ENCODE peak calls at places on chromosomes 12 and 14, in ten cellular contexts. One of them, this sample, is unnamed.

GRCh38 chr12:128612150-128612850 is 211.5 kb downstream of the SLC15A4 start:
- DNase-seq in HFFc6: no peak
- DNase-seq in activated CD4-positive, alpha-beta T cell treated with anti-CD3 and anti-CD28 coated beads for 4 hours: no peak
- DNase-seq in CD4-positive, CD25-positive, alpha-beta regulatory T cell: no peak
- DNase-seq in kidney tubule cell: no peak
- DNase-seq in stimulated activated CD8-positive, alpha-beta memory T cell treated with anti-CD3 and anti-CD28 coated beads, Interleukin-4, amount 100 ng/mL, for 1 hour: no peak
- DNase-seq in KG1: no peak
- DNase-seq in left ventricle myocardium inferior: no peak
- DNase-seq in cardiac muscle cell: no peak
- DNase-seq in pancreas: no peak
- DNase-seq in this sample: no peak

GRCh38 chr14:77105554-77105953 is 7.5 kb downstream of the CIPC start:
- DNase-seq in left ventricle myocardium inferior: no peak
- DNase-seq in KG1: no peak
- DNase-seq in HFFc6: no peak
- DNase-seq in kidney tubule cell: no peak
- DNase-seq in CD4-positive, CD25-positive, alpha-beta regulatory T cell: no peak
- DNase-seq in cardiac muscle cell: no peak
- DNase-seq in pancreas: no peak
- DNase-seq in activated CD4-positive, alpha-beta T cell treated with anti-CD3 and anti-CD28 coated beads for 4 hours: no peak
- DNase-seq in stimulated activated CD8-positive, alpha-beta memory T cell treated with anti-CD3 and anti-CD28 coated beads, Interleukin-4, amount 100 ng/mL, for 1 hour: no peak
- DNase-seq in this sample: no peak

GRCh38 chr12:50282581-50283229 is 615 bp downstream of the LIMA1 start:
- DNase-seq in stimulated activated CD8-positive, alpha-beta memory T cell treated with anti-CD3 and anti-CD28 coated beads, Interleukin-4, amount 100 ng/mL, for 1 hour: no peak
- DNase-seq in cardiac muscle cell: no peak
- DNase-seq in HFFc6: peak
- DNase-seq in activated CD4-positive, alpha-beta T cell treated with anti-CD3 and anti-CD28 coated beads for 4 hours: no peak
- DNase-seq in CD4-positive, CD25-positive, alpha-beta regulatory T cell: no peak
- DNase-seq in pancreas: no peak
- DNase-seq in kidney tubule cell: no peak
- DNase-seq in KG1: no peak
- DNase-seq in left ventricle myocardium inferior: no peak
- DNase-seq in this sample: peak

GRCh38 chr12:49022558-49023178 is 4.1 kb upstream of the PRKAG1 start:
- DNase-seq in HFFc6: no peak
- DNase-seq in stimulated activated CD8-positive, alpha-beta memory T cell treated with anti-CD3 and anti-CD28 coated beads, Interleukin-4, amount 100 ng/mL, for 1 hour: no peak
- DNase-seq in KG1: no peak
- DNase-seq in pancreas: no peak
- DNase-seq in left ventricle myocardium inferior: no peak
- DNase-seq in cardiac muscle cell: no peak
- DNase-seq in kidney tubule cell: no peak
- DNase-seq in CD4-positive, CD25-positive, alpha-beta regulatory T cell: no peak
- DNase-seq in activated CD4-positive, alpha-beta T cell treated with anti-CD3 and anti-CD28 coated beads for 4 hours: no peak
- DNase-seq in this sample: no peak

GRCh38 chr12:71216725-71217579 is 59.2 kb upstream of the TSPAN8 start:
- DNase-seq in kidney tubule cell: peak
- DNase-seq in pancreas: no peak
- DNase-seq in HFFc6: no peak
- DNase-seq in KG1: peak
- DNase-seq in activated CD4-positive, alpha-beta T cell treated with anti-CD3 and anti-CD28 coated beads for 4 hours: no peak
- DNase-seq in stimulated activated CD8-positive, alpha-beta memory T cell treated with anti-CD3 and anti-CD28 coated beads, Interleukin-4, amount 100 ng/mL, for 1 hour: no peak
- DNase-seq in CD4-positive, CD25-positive, alpha-beta regulatory T cell: peak
- DNase-seq in cardiac muscle cell: peak
- DNase-seq in left ventricle myocardium inferior: no peak
- DNase-seq in this sample: peak

GRCh38 chr14:64074961-64075619 is 219.1 kb downstream of the ESR2 start:
- DNase-seq in CD4-positive, CD25-positive, alpha-beta regulatory T cell: no peak
- DNase-seq in KG1: no peak
- DNase-seq in HFFc6: peak
- DNase-seq in left ventricle myocardium inferior: no peak
- DNase-seq in pancreas: no peak
- DNase-seq in cardiac muscle cell: no peak
- DNase-seq in kidney tubule cell: peak
- DNase-seq in activated CD4-positive, alpha-beta T cell treated with anti-CD3 and anti-CD28 coated beads for 4 hours: no peak
- DNase-seq in stimulated activated CD8-positive, alpha-beta memory T cell treated with anti-CD3 and anti-CD28 coated beads, Interleukin-4, amount 100 ng/mL, for 1 hour: no peak
- DNase-seq in this sample: peak

GRCh38 chr12:82758743-82759142 is 72.0 kb downstream of the TMTC2 start:
- DNase-seq in activated CD4-positive, alpha-beta T cell treated with anti-CD3 and anti-CD28 coated beads for 4 hours: no peak
- DNase-seq in cardiac muscle cell: no peak
- DNase-seq in stimulated activated CD8-positive, alpha-beta memory T cell treated with anti-CD3 and anti-CD28 coated beads, Interleukin-4, amount 100 ng/mL, for 1 hour: no peak
- DNase-seq in left ventricle myocardium inferior: no peak
- DNase-seq in KG1: no peak
- DNase-seq in CD4-positive, CD25-positive, alpha-beta regulatory T cell: peak
- DNase-seq in HFFc6: no peak
- DNase-seq in pancreas: no peak
- DNase-seq in kidney tubule cell: no peak
- DNase-seq in this sample: no peak

GRCh38 chr12:57604454-57605307 is at the start of gene DTX3:
- DNase-seq in activated CD4-positive, alpha-beta T cell treated with anti-CD3 and anti-CD28 coated beads for 4 hours: no peak
- DNase-seq in HFFc6: no peak
- DNase-seq in left ventricle myocardium inferior: peak
- DNase-seq in pancreas: peak
- DNase-seq in CD4-positive, CD25-positive, alpha-beta regulatory T cell: peak
- DNase-seq in kidney tubule cell: peak
- DNase-seq in stimulated activated CD8-positive, alpha-beta memory T cell treated with anti-CD3 and anti-CD28 coated beads, Interleukin-4, amount 100 ng/mL, for 1 hour: no peak
- DNase-seq in KG1: no peak
- DNase-seq in cardiac muscle cell: peak
- DNase-seq in this sample: no peak

GRCh38 chr14:64706552-64707193 is 2.4 kb downstream of the PLEKHG3 start:
- DNase-seq in CD4-positive, CD25-positive, alpha-beta regulatory T cell: no peak
- DNase-seq in HFFc6: no peak
- DNase-seq in KG1: no peak
- DNase-seq in cardiac muscle cell: no peak
- DNase-seq in pancreas: no peak
- DNase-seq in kidney tubule cell: no peak
- DNase-seq in stimulated activated CD8-positive, alpha-beta memory T cell treated with anti-CD3 and anti-CD28 coated beads, Interleukin-4, amount 100 ng/mL, for 1 hour: no peak
- DNase-seq in left ventricle myocardium inferior: no peak
- DNase-seq in activated CD4-positive, alpha-beta T cell treated with anti-CD3 and anti-CD28 coated beads for 4 hours: no peak
- DNase-seq in this sample: no peak

This sample was measured in renal cortical epithelial cell.